ENCODE peak calls at places on chromosomes 12 and 14, in ten cellular contexts. M is ACHN; N is erythroblast; E is posterior cingulate gyrus; Y is effector memory CD8-positive, alpha-beta T cell; A is epithelial cell of esophagus; O is HTR-8/SVneo; S is T-helper 2 cell; B is CD4-positive, alpha-beta T cell; R is AG04450. H is an unnamed sample.

GRCh38 chr14:65352964-65353530 is 59.5 kb upstream of the FUT8 start:
- DNase-seq in B (no peak), R (no peak), N (no peak), E (no peak), M (peak; percentile 56), S (no peak), A (peak; percentile 94), O (peak; percentile 87), Y (no peak), H (no peak)

GRCh38 chr14:69204753-69205152 is 13.5 kb downstream of the EXD2 start:
- DNase-seq in M (no peak), R (no peak), A (peak; percentile 85), N (no peak), E (no peak), B (no peak), O (no peak), Y (no peak), S (no peak), H (no peak)

GRCh38 chr12:104656921-104657320 is 200.2 kb downstream of the CHST11 start:
- DNase-seq in S (no peak), E (no peak), O (no peak), A (peak; percentile 71), Y (no peak), B (no peak), M (no peak), N (no peak), R (peak; percentile 36), H (no peak)

GRCh38 chr12:116278667-116279066 is 1.2 kb upstream of the MED13L start:
- DNase-seq in A (no peak), R (no peak), N (no peak), B (no peak), E (no peak), O (no peak), Y (no peak), S (no peak), M (no peak), H (no peak)

GRCh38 chr12:95533985-95534384 is 17.3 kb downstream of the USP44 start:
- DNase-seq in S (no peak), M (no peak), O (no peak), Y (no peak), N (no peak), B (no peak), E (no peak), A (no peak), R (no peak), H (no peak)

GRCh38 chr12:127149226-127149964 is 1117.6 kb upstream of the TMEM132C start:
- DNase-seq in R (peak; percentile 47), E (no peak), A (no peak), Y (no peak), S (no peak), B (no peak), M (no peak), O (no peak), N (no peak), H (no peak)

GRCh38 chr14:57573193-57573592 is 79.5 kb upstream of the CCDC198 start:
- DNase-seq in A (no peak), E (no peak), Y (no peak), M (peak; percentile 49), R (no peak), B (no peak), S (no peak), N (no peak), O (no peak), H (no peak)

GRCh38 chr12:62730649-62731377 is 204.1 kb downstream of the PPM1H start:
- DNase-seq in Y (no peak), A (peak; percentile 46), S (no peak), M (peak; percentile 76), O (peak; percentile 40), N (no peak), E (no peak), R (no peak), B (no peak), H (no peak)

GRCh38 chr14:64918216-64918615 is 4.0 kb downstream of the CHURC1 start:
- DNase-seq in Y (no peak), E (no peak), S (no peak), A (no peak), M (no peak), B (no peak), R (no peak), N (no peak), O (no peak), H (no peak)

GRCh38 chr14:105426416-105427130 is 6.9 kb downstream of the MTA1 start:
- DNase-seq in S (no peak), N (no peak), E (no peak), A (no peak), M (no peak), R (no peak), B (no peak), O (no peak), Y (no peak), H (no peak)

GRCh38 chr12:109444263-109444662 is 32.8 kb downstream of the KCTD10 start:
- DNase-seq in Y (no peak), O (no peak), R (no peak), E (no peak), B (no peak), S (no peak), N (no peak), M (no peak), A (peak; percentile 16), H (no peak)

GRCh38 chr14:23381871-23382270 is 5.0 kb downstream of the CMTM5 start:
- DNase-seq in S (no peak), M (no peak), N (no peak), R (no peak), Y (no peak), E (no peak), B (no peak), A (no peak), O (no peak), H (no peak)

H was measured in activated T-cell treated with anti-CD3 and anti-CD28 coated beads for 1 hour.